ENCODE peak calls at places on chromosome 3, in nine cellular contexts. One of them, this sample, is unnamed.

GRCh38 chr3:51944541-51945021 is 2.4 kb downstream of the PARP3 start:
- DNase-seq in activated gamma-delta T cell treated with anti-CD3 and anti-CD28 coated beads, Interleukin-2, amount 50 U/mL, for 16 hours: no peak
- DNase-seq in memory B cell: no peak
- DNase-seq in NCI-H2081: no peak
- DNase-seq in fibroblast of lung: no peak
- DNase-seq in HT-29: no peak
- DNase-seq in psoas muscle: no peak
- DNase-seq in substantia nigra: no peak
- DNase-seq in lower lobe of right lung: no peak
- DNase-seq in this sample: no peak

GRCh38 chr3:194554488-194555098 is 67.8 kb upstream of the ATP13A3 start:
- DNase-seq in memory B cell: no peak
- DNase-seq in NCI-H2081: no peak
- DNase-seq in psoas muscle: no peak
- DNase-seq in lower lobe of right lung: no peak
- DNase-seq in substantia nigra: no peak
- DNase-seq in activated gamma-delta T cell treated with anti-CD3 and anti-CD28 coated beads, Interleukin-2, amount 50 U/mL, for 16 hours: no peak
- DNase-seq in HT-29: no peak
- DNase-seq in fibroblast of lung: peak
- DNase-seq in this sample: no peak

GRCh38 chr3:30623375-30623774 is 17.0 kb downstream of the TGFBR2 start:
- DNase-seq in substantia nigra: no peak
- DNase-seq in NCI-H2081: no peak
- DNase-seq in fibroblast of lung: peak
- DNase-seq in HT-29: no peak
- DNase-seq in psoas muscle: no peak
- DNase-seq in activated gamma-delta T cell treated with anti-CD3 and anti-CD28 coated beads, Interleukin-2, amount 50 U/mL, for 16 hours: no peak
- DNase-seq in memory B cell: no peak
- DNase-seq in lower lobe of right lung: no peak
- DNase-seq in this sample: no peak

GRCh38 chr3:181709537-181710279 is 2.0 kb upstream of the SOX2 start:
- DNase-seq in lower lobe of right lung: peak
- DNase-seq in psoas muscle: peak
- DNase-seq in memory B cell: peak
- DNase-seq in substantia nigra: peak
- DNase-seq in activated gamma-delta T cell treated with anti-CD3 and anti-CD28 coated beads, Interleukin-2, amount 50 U/mL, for 16 hours: peak
- DNase-seq in NCI-H2081: peak
- DNase-seq in fibroblast of lung: peak
- DNase-seq in HT-29: peak
- DNase-seq in this sample: peak

GRCh38 chr3:48952510-48953118 is 34.0 kb downstream of the ARIH2 start:
- DNase-seq in activated gamma-delta T cell treated with anti-CD3 and anti-CD28 coated beads, Interleukin-2, amount 50 U/mL, for 16 hours: peak
- DNase-seq in HT-29: peak
- DNase-seq in NCI-H2081: peak
- DNase-seq in lower lobe of right lung: peak
- DNase-seq in substantia nigra: no peak
- DNase-seq in memory B cell: no peak
- DNase-seq in fibroblast of lung: no peak
- DNase-seq in psoas muscle: no peak
- DNase-seq in this sample: no peak

GRCh38 chr3:98501863-98502262 is 4.4 kb downstream of the OR5K2 start:
- DNase-seq in lower lobe of right lung: no peak
- DNase-seq in fibroblast of lung: no peak
- DNase-seq in HT-29: no peak
- DNase-seq in NCI-H2081: no peak
- DNase-seq in activated gamma-delta T cell treated with anti-CD3 and anti-CD28 coated beads, Interleukin-2, amount 50 U/mL, for 16 hours: no peak
- DNase-seq in substantia nigra: no peak
- DNase-seq in memory B cell: no peak
- DNase-seq in psoas muscle: no peak
- DNase-seq in this sample: no peak

GRCh38 chr3:63980830-63981498 is 42.3 kb downstream of the PSMD6 start:
- DNase-seq in memory B cell: no peak
- DNase-seq in HT-29: peak
- DNase-seq in NCI-H2081: no peak
- DNase-seq in activated gamma-delta T cell treated with anti-CD3 and anti-CD28 coated beads, Interleukin-2, amount 50 U/mL, for 16 hours: no peak
- DNase-seq in fibroblast of lung: no peak
- DNase-seq in substantia nigra: no peak
- DNase-seq in psoas muscle: no peak
- DNase-seq in lower lobe of right lung: no peak
- DNase-seq in this sample: no peak

GRCh38 chr3:24519368-24520100 is 24.9 kb upstream of the THRB start:
- DNase-seq in psoas muscle: no peak
- DNase-seq in fibroblast of lung: no peak
- DNase-seq in activated gamma-delta T cell treated with anti-CD3 and anti-CD28 coated beads, Interleukin-2, amount 50 U/mL, for 16 hours: no peak
- DNase-seq in memory B cell: no peak
- DNase-seq in substantia nigra: no peak
- DNase-seq in lower lobe of right lung: no peak
- DNase-seq in NCI-H2081: no peak
- DNase-seq in HT-29: no peak
- DNase-seq in this sample: no peak

GRCh38 chr3:32640939-32641725 is 43.9 kb upstream of the CNOT10 start:
- DNase-seq in lower lobe of right lung: no peak
- DNase-seq in NCI-H2081: no peak
- DNase-seq in HT-29: no peak
- DNase-seq in fibroblast of lung: no peak
- DNase-seq in substantia nigra: no peak
- DNase-seq in activated gamma-delta T cell treated with anti-CD3 and anti-CD28 coated beads, Interleukin-2, amount 50 U/mL, for 16 hours: no peak
- DNase-seq in psoas muscle: no peak
- DNase-seq in memory B cell: no peak
- DNase-seq in this sample: no peak

GRCh38 chr3:50953825-50954224 is 279.1 kb downstream of the DOCK3 start:
- DNase-seq in activated gamma-delta T cell treated with anti-CD3 and anti-CD28 coated beads, Interleukin-2, amount 50 U/mL, for 16 hours: no peak
- DNase-seq in fibroblast of lung: no peak
- DNase-seq in memory B cell: no peak
- DNase-seq in lower lobe of right lung: no peak
- DNase-seq in HT-29: no peak
- DNase-seq in psoas muscle: no peak
- DNase-seq in NCI-H2081: no peak
- DNase-seq in substantia nigra: no peak
- DNase-seq in this sample: no peak

GRCh38 chr3:17028363-17028762 is 143.6 kb downstream of the PLCL2 start:
- DNase-seq in NCI-H2081: no peak
- DNase-seq in substantia nigra: no peak
- DNase-seq in HT-29: no peak
- DNase-seq in lower lobe of right lung: no peak
- DNase-seq in fibroblast of lung: no peak
- DNase-seq in activated gamma-delta T cell treated with anti-CD3 and anti-CD28 coated beads, Interleukin-2, amount 50 U/mL, for 16 hours: no peak
- DNase-seq in memory B cell: no peak
- DNase-seq in psoas muscle: no peak
- DNase-seq in this sample: no peak

GRCh38 chr3:14208168-14208567 is 29.6 kb downstream of the LSM3 start:
- DNase-seq in psoas muscle: no peak
- DNase-seq in lower lobe of right lung: no peak
- DNase-seq in substantia nigra: no peak
- DNase-seq in HT-29: no peak
- DNase-seq in fibroblast of lung: no peak
- DNase-seq in activated gamma-delta T cell treated with anti-CD3 and anti-CD28 coated beads, Interleukin-2, amount 50 U/mL, for 16 hours: no peak
- DNase-seq in NCI-H2081: no peak
- DNase-seq in memory B cell: no peak
- DNase-seq in this sample: no peak

GRCh38 chr3:9231488-9231887 is 18.0 kb downstream of the SRGAP3 start:
- DNase-seq in memory B cell: no peak
- DNase-seq in HT-29: no peak
- DNase-seq in psoas muscle: no peak
- DNase-seq in substantia nigra: no peak
- DNase-seq in lower lobe of right lung: no peak
- DNase-seq in activated gamma-delta T cell treated with anti-CD3 and anti-CD28 coated beads, Interleukin-2, amount 50 U/mL, for 16 hours: no peak
- DNase-seq in fibroblast of lung: no peak
- DNase-seq in NCI-H2081: no peak
- DNase-seq in this sample: no peak

GRCh38 chr3:120908803-120909601 is 997 bp downstream of the STXBP5L start:
- DNase-seq in NCI-H2081: no peak
- DNase-seq in memory B cell: no peak
- DNase-seq in HT-29: no peak
- DNase-seq in substantia nigra: peak
- DNase-seq in psoas muscle: peak
- DNase-seq in activated gamma-delta T cell treated with anti-CD3 and anti-CD28 coated beads, Interleukin-2, amount 50 U/mL, for 16 hours: no peak
- DNase-seq in fibroblast of lung: no peak
- DNase-seq in lower lobe of right lung: no peak
- DNase-seq in this sample: no peak

GRCh38 chr3:108006901-108007331 is 83.9 kb downstream of the CD47 start:
- DNase-seq in NCI-H2081: no peak
- DNase-seq in activated gamma-delta T cell treated with anti-CD3 and anti-CD28 coated beads, Interleukin-2, amount 50 U/mL, for 16 hours: no peak
- DNase-seq in fibroblast of lung: peak
- DNase-seq in lower lobe of right lung: no peak
- DNase-seq in HT-29: no peak
- DNase-seq in memory B cell: no peak
- DNase-seq in psoas muscle: no peak
- DNase-seq in substantia nigra: no peak
- DNase-seq in this sample: no peak

GRCh38 chr3:106299300-106300098 is 430.7 kb upstream of the CBLB start:
- DNase-seq in psoas muscle: no peak
- DNase-seq in fibroblast of lung: peak
- DNase-seq in substantia nigra: no peak
- DNase-seq in memory B cell: no peak
- DNase-seq in HT-29: peak
- DNase-seq in NCI-H2081: no peak
- DNase-seq in lower lobe of right lung: no peak
- DNase-seq in activated gamma-delta T cell treated with anti-CD3 and anti-CD28 coated beads, Interleukin-2, amount 50 U/mL, for 16 hours: no peak
- DNase-seq in this sample: no peak

GRCh38 chr3:168239287-168239686 is 143.6 kb upstream of the GOLIM4 start:
- DNase-seq in substantia nigra: no peak
- DNase-seq in activated gamma-delta T cell treated with anti-CD3 and anti-CD28 coated beads, Interleukin-2, amount 50 U/mL, for 16 hours: no peak
- DNase-seq in HT-29: no peak
- DNase-seq in psoas muscle: no peak
- DNase-seq in fibroblast of lung: no peak
- DNase-seq in NCI-H2081: no peak
- DNase-seq in memory B cell: no peak
- DNase-seq in lower lobe of right lung: no peak
- DNase-seq in this sample: no peak

GRCh38 chr3:151009981-151010380 is 37.5 kb upstream of the CLRN1 start:
- DNase-seq in memory B cell: no peak
- DNase-seq in NCI-H2081: no peak
- DNase-seq in fibroblast of lung: no peak
- DNase-seq in activated gamma-delta T cell treated with anti-CD3 and anti-CD28 coated beads, Interleukin-2, amount 50 U/mL, for 16 hours: no peak
- DNase-seq in psoas muscle: no peak
- DNase-seq in lower lobe of right lung: no peak
- DNase-seq in substantia nigra: no peak
- DNase-seq in HT-29: no peak
- DNase-seq in this sample: no peak

GRCh38 chr3:27368831-27369607 is at the start of gene NEK10:
- DNase-seq in memory B cell: peak
- DNase-seq in lower lobe of right lung: peak
- DNase-seq in substantia nigra: peak
- DNase-seq in HT-29: peak
- DNase-seq in psoas muscle: peak
- DNase-seq in NCI-H2081: peak
- DNase-seq in activated gamma-delta T cell treated with anti-CD3 and anti-CD28 coated beads, Interleukin-2, amount 50 U/mL, for 16 hours: peak
- DNase-seq in fibroblast of lung: peak
- DNase-seq in this sample: peak

GRCh38 chr3:192850501-192850981 is 67.1 kb downstream of the MB21D2 start:
- DNase-seq in fibroblast of lung: peak
- DNase-seq in memory B cell: no peak
- DNase-seq in psoas muscle: no peak
- DNase-seq in activated gamma-delta T cell treated with anti-CD3 and anti-CD28 coated beads, Interleukin-2, amount 50 U/mL, for 16 hours: no peak
- DNase-seq in HT-29: peak
- DNase-seq in NCI-H2081: no peak
- DNase-seq in substantia nigra: no peak
- DNase-seq in lower lobe of right lung: no peak
- DNase-seq in this sample: no peak

GRCh38 chr3:156787926-156788663 is 38.1 kb upstream of the LEKR1 start:
- DNase-seq in psoas muscle: no peak
- DNase-seq in fibroblast of lung: peak
- DNase-seq in NCI-H2081: no peak
- DNase-seq in activated gamma-delta T cell treated with anti-CD3 and anti-CD28 coated beads, Interleukin-2, amount 50 U/mL, for 16 hours: no peak
- DNase-seq in substantia nigra: no peak
- DNase-seq in HT-29: peak
- DNase-seq in memory B cell: no peak
- DNase-seq in lower lobe of right lung: no peak
- DNase-seq in this sample: no peak

GRCh38 chr3:108333951-108334350 is 37.6 kb downstream of the HHLA2 start:
- DNase-seq in substantia nigra: no peak
- DNase-seq in NCI-H2081: no peak
- DNase-seq in fibroblast of lung: no peak
- DNase-seq in activated gamma-delta T cell treated with anti-CD3 and anti-CD28 coated beads, Interleukin-2, amount 50 U/mL, for 16 hours: no peak
- DNase-seq in psoas muscle: no peak
- DNase-seq in HT-29: no peak
- DNase-seq in lower lobe of right lung: no peak
- DNase-seq in memory B cell: no peak
- DNase-seq in this sample: no peak